ENCODE peak calls at places on chromosomes 12 and 14, in ten cellular contexts. R, O, K, G, U, H, J, F, Y and M are unnamed samples.

GRCh38 chr12:67747869-67748760 is 99.6 kb downstream of the DYRK2 start:
- DNase-seq in G (no peak), H (peak), K (no peak), J (no peak), Y (no peak), R (peak), U (no peak), F (no peak), O (no peak), M (no peak)

GRCh38 chr14:33808187-33808586 is 142.7 kb downstream of the EGLN3 start:
- DNase-seq in G (peak), R (no peak), Y (no peak), H (no peak), F (no peak), J (no peak), O (no peak), K (no peak), U (no peak), M (no peak)

GRCh38 chr12:64098709-64099354 is 123.3 kb downstream of the KICS2 start:
- DNase-seq in G (no peak), F (no peak), K (no peak), H (no peak), R (peak), J (no peak), U (no peak), Y (no peak), O (no peak), M (no peak)

GRCh38 chr12:130646690-130647089 is 69.4 kb downstream of the RIMBP2 start:
- DNase-seq in H (no peak), J (no peak), O (no peak), U (no peak), F (no peak), G (no peak), R (no peak), K (peak), Y (no peak), M (no peak)

GRCh38 chr12:99611590-99611989 is 36.0 kb upstream of the GARIN6 start:
- DNase-seq in H (no peak), R (peak), J (no peak), Y (no peak), K (no peak), F (no peak), U (no peak), O (no peak), G (no peak), M (no peak)

GRCh38 chr14:76870146-76870545 is 43.9 kb downstream of the LRRC74A start:
- DNase-seq in O (no peak), K (no peak), U (no peak), J (no peak), G (peak), F (no peak), H (peak), R (no peak), Y (no peak), M (peak)

GRCh38 chr14:62505045-62505444 is 540.2 kb downstream of the KCNH5 start:
- DNase-seq in H (no peak), R (no peak), G (no peak), F (no peak), K (no peak), U (no peak), Y (no peak), O (no peak), J (no peak), M (no peak)

GRCh38 chr14:91067186-91067585 is 6.7 kb upstream of the RPS6KA5 start:
- DNase-seq in J (no peak), R (no peak), F (no peak), K (no peak), G (no peak), Y (no peak), H (no peak), U (no peak), O (no peak), M (no peak)

GRCh38 chr14:68950111-68950510 is 29.0 kb downstream of the ACTN1 start:
- DNase-seq in O (no peak), H (no peak), G (no peak), J (no peak), R (peak), U (no peak), Y (no peak), K (no peak), F (no peak), M (peak)

GRCh38 chr14:38964630-38965029 is 138.4 kb downstream of the SEC23A start:
- DNase-seq in H (peak), G (no peak), R (peak), K (no peak), U (no peak), J (no peak), Y (no peak), F (no peak), O (no peak), M (no peak)

GRCh38 chr12:31015215-31015614 is 58.4 kb upstream of the DDX11 start:
- DNase-seq in H (no peak), K (no peak), U (no peak), R (no peak), J (no peak), Y (no peak), O (no peak), F (no peak), G (no peak), M (no peak)

GRCh38 chr12:2101798-2102197 is 49.0 kb downstream of the CACNA1C start:
- DNase-seq in K (no peak), J (no peak), G (no peak), R (no peak), U (no peak), H (no peak), F (no peak), O (no peak), Y (no peak), M (no peak)

GRCh38 chr12:131747276-131747675 is 36.4 kb downstream of the SFSWAP start:
- DNase-seq in J (no peak), H (no peak), U (no peak), R (no peak), G (no peak), K (no peak), F (no peak), O (no peak), Y (no peak), M (no peak)

GRCh38 chr12:96350982-96351381 is 49.3 kb downstream of the CDK17 start:
- DNase-seq in H (no peak), U (no peak), Y (no peak), R (no peak), K (no peak), J (no peak), F (no peak), G (no peak), O (no peak), M (peak)

GRCh38 chr12:110247340-110248095 is 33.5 kb upstream of the ATP2A2 start:
- DNase-seq in J (no peak), Y (no peak), G (no peak), F (no peak), R (peak), U (no peak), K (no peak), H (no peak), O (no peak), M (no peak)

GRCh38 chr14:95445676-95446075 is 70.8 kb downstream of the SYNE3 start:
- DNase-seq in G (no peak), U (no peak), H (no peak), O (no peak), K (peak), R (no peak), Y (no peak), J (no peak), F (no peak), M (no peak)

GRCh38 chr14:38567728-38568127 is 311.8 kb upstream of the CLEC14A start:
- DNase-seq in K (no peak), U (no peak), O (no peak), F (no peak), R (no peak), H (no peak), J (no peak), G (no peak), Y (no peak), M (no peak)

GRCh38 chr12:120115066-120115465 is 1.5 kb downstream of the RAB35 start:
- DNase-seq in J (no peak), K (no peak), H (no peak), G (no peak), O (no peak), F (no peak), Y (no peak), R (peak), U (no peak), M (no peak)

GRCh38 chr14:93186961-93187360 is 1.8 kb downstream of the LYSET start:
- DNase-seq in G (no peak), Y (no peak), U (no peak), H (no peak), K (no peak), R (no peak), O (no peak), F (no peak), J (no peak), M (no peak)

GRCh38 chr12:125140239-125140917 is 75.1 kb downstream of the AACS start:
- DNase-seq in R (peak), O (no peak), H (peak), F (no peak), G (no peak), Y (no peak), K (no peak), U (no peak), J (no peak), M (no peak)

GRCh38 chr12:6367065-6367968 is 8.0 kb downstream of the SCNN1A start:
- DNase-seq in G (peak), J (peak), O (peak), F (no peak), H (no peak), R (peak), U (no peak), Y (peak), K (no peak), M (peak)

GRCh38 chr14:32350020-32350419 is 20.9 kb downstream of the AKAP6 start:
- DNase-seq in K (no peak), Y (peak), O (no peak), U (no peak), G (peak), H (no peak), F (no peak), R (no peak), J (no peak), M (no peak)

GRCh38 chr12:104454997-104455396 is 1.8 kb upstream of the CHST11 start:
- DNase-seq in J (no peak), K (no peak), O (no peak), H (peak), G (no peak), U (no peak), Y (no peak), F (no peak), R (peak), M (no peak)

GRCh38 chr14:89351364-89351957 is 65.6 kb downstream of the FOXN3 start:
- DNase-seq in H (no peak), Y (peak), F (peak), K (no peak), O (peak), R (peak), U (no peak), G (peak), J (peak), M (peak)

GRCh38 chr14:96287856-96288255 is 31.8 kb downstream of the BDKRB1 start:
- DNase-seq in U (no peak), R (no peak), F (no peak), Y (no peak), H (no peak), O (no peak), G (no peak), K (no peak), J (no peak), M (no peak)

GRCh38 chr12:117576053-117576452 is 214.6 kb upstream of the NOS1 start:
- DNase-seq in J (no peak), G (no peak), H (no peak), U (no peak), Y (no peak), R (no peak), O (no peak), F (no peak), K (no peak), M (no peak)

GRCh38 chr12:87784350-87784749 is 244.9 kb downstream of the C12orf50 start:
- DNase-seq in Y (no peak), U (no peak), O (no peak), J (no peak), G (no peak), F (no peak), R (no peak), H (no peak), K (no peak), M (no peak)

GRCh38 chr14:22084393-22085281 is 411.0 kb upstream of the OR4E1 start:
- DNase-seq in U (no peak), R (peak), J (no peak), Y (no peak), O (peak), G (peak), K (no peak), F (no peak), H (peak), M (peak)

GRCh38 chr12:51819851-51820720 is 28.4 kb downstream of the FIGNL2 start:
- DNase-seq in F (no peak), G (no peak), J (peak), Y (peak), R (peak), U (no peak), H (no peak), K (no peak), O (peak), M (no peak)